ENCODE peak calls at places on chromosome 4, in seven cellular contexts. E is CD8-positive, alpha-beta memory T cell; D is A673; J is fibroblast of lung; K is cardiac muscle cell; I is mammary epithelial cell; Y is mesenchymal stem cell. P is an unnamed sample.
A peak's percentile ranks its signal among the peaks of the same experiment; 100 is the strongest.

GRCh38 chr4:119730644-119730995 is 102.0 kb upstream of the PDE5A start:
- DNase-seq in K (no peak), Y (peak; percentile 44), E (no peak), J (no peak), I (no peak), D (no peak), P (no peak)

GRCh38 chr4:26885912-26886274 is 25.3 kb downstream of the STIM2 start:
- DNase-seq in Y (no peak), D (no peak), E (peak; percentile 76), J (no peak), I (no peak), K (no peak), P (peak; percentile 39)

GRCh38 chr4:52657317-52657629 is 1.8 kb downstream of the USP46 start:
- DNase-seq in E (no peak), I (no peak), K (no peak), J (no peak), Y (no peak), D (no peak), P (no peak)

GRCh38 chr4:113678651-113679050 is 82.9 kb downstream of the CAMK2D start:
- DNase-seq in K (no peak), I (no peak), Y (no peak), D (no peak), E (no peak), J (peak; percentile 33), P (no peak)

GRCh38 chr4:94714761-94715160 is 43.0 kb upstream of the BMPR1B start:
- DNase-seq in Y (peak; percentile 57), J (peak; percentile 89), K (no peak), E (no peak), I (no peak), D (no peak), P (no peak)

GRCh38 chr4:99645638-99646037 is 12.0 kb downstream of the C4orf54 start:
- DNase-seq in Y (no peak), K (no peak), J (no peak), E (no peak), I (no peak), D (no peak), P (no peak)

GRCh38 chr4:10524196-10524833 is 67.1 kb upstream of the ZNF518B start:
- DNase-seq in J (no peak), E (no peak), D (no peak), Y (no peak), I (peak; percentile 58), K (no peak), P (no peak)

GRCh38 chr4:172709376-172709775 is 459.2 kb upstream of the GALNT7 start:
- DNase-seq in I (no peak), K (peak; percentile 22), Y (no peak), J (no peak), E (no peak), D (no peak), P (no peak)

GRCh38 chr4:88599298-88599697 is 7.0 kb downstream of the HERC3 start:
- DNase-seq in J (peak; percentile 75), I (peak; percentile 46), D (no peak), K (no peak), E (no peak), Y (peak; percentile 65), P (no peak)

GRCh38 chr4:73341454-73341853 is 62.6 kb upstream of the ALB start:
- DNase-seq in K (peak; percentile 61), I (peak; percentile 51), Y (peak; percentile 56), D (peak; percentile 28), E (no peak), J (peak; percentile 52), P (no peak)

GRCh38 chr4:13892739-13893105 is 265.2 kb upstream of the BOD1L1 start:
- DNase-seq in Y (peak; percentile 88), E (no peak), D (no peak), K (no peak), J (peak; percentile 74), I (no peak), P (no peak)

GRCh38 chr4:182644326-182645050 is 272.7 kb downstream of the DCTD start:
- DNase-seq in D (no peak), E (no peak), K (no peak), Y (no peak), I (peak; percentile 25), J (peak; percentile 87), P (no peak)

GRCh38 chr4:107751670-107752069 is 31.6 kb upstream of the PAPSS1 start:
- DNase-seq in D (no peak), I (no peak), J (no peak), Y (peak; percentile 70), E (no peak), K (no peak), P (no peak)

GRCh38 chr4:26124753-26125236 is 196.0 kb upstream of the RBPJ start:
- DNase-seq in K (no peak), E (no peak), D (no peak), Y (peak; percentile 8), J (no peak), I (no peak), P (no peak)

GRCh38 chr4:74109894-74110605 is 11.1 kb upstream of the CXCL2 start:
- DNase-seq in K (no peak), I (peak; percentile 92), Y (peak; percentile 88), D (no peak), E (no peak), J (peak; percentile 98), P (no peak)

GRCh38 chr4:162154862-162155540 is 8.8 kb downstream of the FSTL5 start:
- DNase-seq in I (no peak), J (no peak), K (no peak), E (no peak), Y (no peak), D (no peak), P (no peak)

GRCh38 chr4:61336911-61337310 is 136.8 kb downstream of the ADGRL3 start:
- DNase-seq in E (no peak), J (no peak), D (no peak), Y (no peak), I (no peak), K (no peak), P (no peak)

GRCh38 chr4:26426892-26427291 is 63.4 kb downstream of the CCKAR start:
- DNase-seq in K (no peak), I (no peak), D (no peak), E (no peak), Y (no peak), J (no peak), P (no peak)

DNA sequence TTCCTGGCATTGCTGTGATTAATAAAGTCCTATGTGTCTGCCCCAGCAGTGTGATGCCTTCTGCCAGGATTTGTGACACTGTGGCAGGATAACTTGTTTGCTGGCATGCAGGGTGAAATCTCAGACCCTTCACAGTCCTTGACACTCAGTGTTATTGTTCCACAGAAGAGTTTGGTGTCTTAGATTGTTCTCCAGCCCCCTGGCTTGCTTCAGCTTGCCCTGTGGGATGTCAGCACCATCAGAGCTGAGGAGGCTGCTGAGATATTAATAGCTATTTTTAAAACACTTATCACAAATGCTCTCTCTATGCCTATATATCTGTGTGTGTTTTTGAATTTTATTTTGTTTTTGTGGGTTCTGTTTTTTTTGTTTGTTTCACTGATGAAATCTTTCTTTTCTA is 136.9 kb downstream of the TSPAN5 start:
- DNase-seq in D (no peak), J (no peak), K (peak; percentile 79), I (no peak), E (no peak), Y (no peak), P (no peak)
- H3K4me1 ChIP-seq in D (peaks cover 34% of the 10 kb centered on the region), J (peaks cover 30% of the 10 kb centered on the region), K (peaks cover 81% of the 10 kb centered on the region), I (peaks cover 35% of the 10 kb centered on the region), E (peaks cover 5% of the 10 kb centered on the region), Y (peaks cover 19% of the 10 kb centered on the region), P (no peaks in the 10 kb centered on the region)

GRCh38 chr4:1021386-1022050 is 10.1 kb downstream of the FGFRL1 start:
- DNase-seq in J (no peak), Y (no peak), I (no peak), K (no peak), E (no peak), D (no peak), P (no peak)

GRCh38 chr4:1023895-1024740 is 12.7 kb downstream of the FGFRL1 start:
- DNase-seq in E (no peak), J (no peak), Y (no peak), D (no peak), K (no peak), I (no peak), P (no peak)

GRCh38 chr4:1022739-1023066 is 11.3 kb downstream of the FGFRL1 start:
- DNase-seq in D (no peak), I (no peak), J (no peak), Y (no peak), K (no peak), E (no peak), P (no peak)

GRCh38 chr4:1022051-1022738 is 10.8 kb downstream of the FGFRL1 start:
- DNase-seq in J (no peak), Y (no peak), I (no peak), K (no peak), E (no peak), D (no peak), P (no peak)

DNA sequence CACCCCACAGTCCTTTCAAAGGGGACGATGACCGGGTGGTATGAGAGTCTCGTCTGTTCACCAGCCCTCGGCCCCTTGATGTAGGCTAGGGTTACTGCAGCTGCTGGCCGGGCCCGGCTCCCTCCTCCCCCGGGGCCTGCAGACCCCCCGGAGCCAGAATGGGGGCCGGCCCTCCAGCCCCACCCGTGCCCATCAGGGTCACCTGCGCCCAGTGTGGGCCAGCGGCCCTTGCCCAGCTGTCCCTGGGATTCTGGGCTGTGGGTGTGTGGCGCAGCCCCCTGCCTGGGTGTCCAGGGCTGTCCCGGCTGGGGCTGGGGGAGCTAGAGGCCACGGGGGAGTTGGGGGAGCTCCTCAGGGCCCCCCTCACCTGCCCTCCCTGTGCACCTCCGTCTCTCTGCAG is 11.8 kb downstream of the FGFRL1 start:
- DNase-seq in J (no peak), K (no peak), I (no peak), Y (no peak), D (no peak), E (no peak), P (no peak)
- H3K27ac ChIP-seq in J (no peak overlapping the region), K (no peak overlapping the region), I (no peak overlapping the region), Y (no peak overlapping the region), D (no peak overlapping the region), E (no peak overlapping the region), P (no peak overlapping the region)

GRCh38 chr4:8391071-8391470 is 49.5 kb downstream of the ACOX3 start:
- DNase-seq in I (no peak), K (no peak), E (no peak), Y (no peak), J (no peak), D (no peak), P (no peak)
- H3K4me1 ChIP-seq in I (peaks cover 29% of the 10 kb centered on the region), K (no peaks in the 10 kb centered on the region), E (no peaks in the 10 kb centered on the region), Y (peaks cover 36% of the 10 kb centered on the region), J (peaks cover 21% of the 10 kb centered on the region), D (peaks cover 6% of the 10 kb centered on the region), P (no peaks in the 10 kb centered on the region)

DNA sequence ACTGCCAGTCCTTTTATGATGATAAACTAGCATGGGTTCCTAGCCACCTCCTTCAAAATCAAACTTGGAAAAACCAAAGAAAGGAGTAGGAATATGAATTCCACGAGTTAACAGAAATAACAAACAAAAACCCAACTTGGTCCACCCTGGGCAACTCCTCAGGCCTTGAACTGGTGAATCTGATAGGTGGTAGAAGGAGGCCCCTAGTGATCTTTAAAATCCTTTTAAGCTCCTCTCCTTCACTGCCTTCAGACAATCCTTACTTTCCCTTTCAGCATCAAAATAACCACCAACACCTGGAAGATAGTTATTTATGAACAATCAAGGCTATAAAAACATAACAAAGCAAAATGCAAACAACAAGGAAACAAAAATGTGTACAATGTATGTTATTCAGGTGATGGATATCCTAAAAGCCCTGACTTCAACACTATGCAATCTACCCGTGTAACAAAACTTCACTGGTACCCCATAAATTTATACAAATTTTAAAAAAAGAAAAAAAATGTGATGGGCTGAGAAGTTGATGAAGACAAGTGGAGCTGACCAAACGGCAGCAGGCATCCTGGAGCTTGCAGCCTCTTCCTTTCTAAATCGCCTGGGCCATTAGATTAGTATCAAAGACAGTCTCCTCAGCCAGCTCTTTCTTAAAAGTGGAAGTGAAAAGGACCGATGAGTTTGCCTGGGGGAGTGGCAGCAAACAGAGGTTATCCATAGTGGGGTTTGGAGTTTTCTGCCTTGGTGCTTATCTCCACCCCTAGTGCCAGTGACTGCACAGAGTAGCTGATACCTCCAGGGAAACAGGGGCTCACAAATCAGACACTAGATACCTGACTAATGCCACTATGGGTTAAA is 179.6 kb downstream of the TMA16 start:
- DNase-seq in K (no peak), E (no peak), J (no peak), Y (no peak), D (no peak), I (no peak), P (no peak)
- H3K27ac ChIP-seq in K (no peak overlapping the region), E (no peak overlapping the region), J (no peak overlapping the region), Y (no peak overlapping the region), D (no peak overlapping the region), I (no peak overlapping the region), P (no peak overlapping the region)

P was measured in CD8-positive, alpha-beta T cell.